ENCODE peak calls at places on chromosomes 16 and 17, in six cellular contexts. R is mammary epithelial cell, F is PC-3, T is H1, E is neural progenitor cell, I is fibroblast of lung. D is an unnamed sample.

GRCh38 chr16:63850979-63851378 is 1270.9 kb downstream of the CDH11 start:
- DNase-seq in E (no peak), I (no peak), F (no peak), T (no peak), R (no peak), D (no peak)

GRCh38 chr16:7316266-7316888 is 16.3 kb upstream of the RBFOX1 start:
- DNase-seq in R (no peak), I (no peak), F (no peak), E (no peak), T (no peak), D (no peak)

GRCh38 chr17:58324409-58325288 is 3.9 kb downstream of the TSPOAP1 start:
- DNase-seq in R (no peak), I (peak; percentile 46), T (no peak), E (peak; percentile 87), F (peak; percentile 56), D (no peak)

GRCh38 chr17:47204722-47205418 is 4.3 kb upstream of the MYL4 start:
- DNase-seq in I (peak; percentile 65), R (peak; percentile 41), F (peak; percentile 26), E (no peak), T (no peak), D (peak; percentile 55)

GRCh38 chr16:19885456-19886060 is 910 bp upstream of the GPRC5B start:
- DNase-seq in F (no peak), E (no peak), I (no peak), R (no peak), T (no peak), D (no peak)

GRCh38 chr16:22252317-22252716 is 44.9 kb upstream of the POLR3E start:
- DNase-seq in T (no peak), R (no peak), E (no peak), F (no peak), I (no peak), D (no peak)

GRCh38 chr17:2295575-2295974 is 8.0 kb downstream of the SMG6 start:
- DNase-seq in I (peak; percentile 30), F (no peak), R (peak; percentile 71), T (no peak), E (no peak), D (no peak)

GRCh38 chr16:84150926-84151325 is 5.8 kb downstream of the DNAAF1 start:
- DNase-seq in I (no peak), F (no peak), R (peak; percentile 35), T (no peak), E (no peak), D (no peak)

GRCh38 chr16:79272141-79272577 is 328.4 kb downstream of the MAF start:
- DNase-seq in T (no peak), I (no peak), E (no peak), R (no peak), F (no peak), D (no peak)

GRCh38 chr16:16004314-16004749 is 54.9 kb downstream of the ABCC1 start:
- DNase-seq in T (no peak), E (no peak), F (peak; percentile 65), I (peak; percentile 91), R (no peak), D (peak; percentile 88)

GRCh38 chr17:77675816-77676799 is 282.4 kb upstream of the TNRC6C start:
- DNase-seq in R (no peak), F (no peak), T (no peak), E (peak; percentile 68), I (peak; percentile 14), D (peak; percentile 8)

GRCh38 chr17:17036520-17036998 is 5.7 kb upstream of the MPRIP start:
- DNase-seq in I (peak; percentile 19), E (no peak), F (no peak), T (no peak), R (no peak), D (no peak)

GRCh38 chr17:12116143-12116542 is 95.5 kb downstream of the MAP2K4 start:
- DNase-seq in E (no peak), I (no peak), R (no peak), T (no peak), F (no peak), D (no peak)

GRCh38 chr17:57667461-57667923 is 77.6 kb downstream of the CCDC182 start:
- DNase-seq in E (no peak), T (no peak), F (no peak), R (no peak), I (no peak), D (no peak)

GRCh38 chr17:60327122-60327869 is 64.6 kb downstream of the USP32 start:
- DNase-seq in R (no peak), T (no peak), E (peak; percentile 70), I (no peak), F (no peak), D (no peak)

GRCh38 chr17:60899115-60899514 is 221.5 kb downstream of the BCAS3 start:
- DNase-seq in T (no peak), E (no peak), R (no peak), I (no peak), F (no peak), D (no peak)

GRCh38 chr17:13484020-13484419 is 117.7 kb downstream of the HS3ST3A1 start:
- DNase-seq in R (peak; percentile 16), E (no peak), F (no peak), I (peak; percentile 74), T (no peak), D (peak; percentile 67)

GRCh38 chr17:73017653-73018052 is 74.8 kb downstream of the SLC39A11 start:
- DNase-seq in I (peak; percentile 78), R (no peak), E (no peak), T (no peak), F (peak; percentile 37), D (peak; percentile 71)

GRCh38 chr17:31490991-31491793 is 99.7 kb downstream of the RAB11FIP4 start:
- DNase-seq in F (no peak), I (no peak), R (no peak), T (no peak), E (no peak), D (no peak)

GRCh38 chr16:66081967-66082366 is 284.5 kb upstream of the CDH5 start:
- DNase-seq in R (peak; percentile 91), T (peak; percentile 65), E (no peak), F (peak; percentile 94), I (peak; percentile 97), D (peak; percentile 96)

GRCh38 chr17:35537569-35538209 is at the start of gene SLFN12L:
- DNase-seq in F (no peak), I (no peak), T (no peak), E (no peak), R (no peak), D (no peak)

GRCh38 chr17:3004150-3004801 is 59.1 kb downstream of the OR1D5 start:
- DNase-seq in E (no peak), F (peak; percentile 97), R (peak; percentile 93), I (peak; percentile 95), T (no peak), D (peak; percentile 90)

GRCh38 chr16:9797306-9797705 is 384.9 kb downstream of the GRIN2A start:
- DNase-seq in T (no peak), R (peak; percentile 6), F (peak; percentile 74), E (no peak), I (peak; percentile 88), D (peak; percentile 82)

GRCh38 chr17:61167050-61167449 is 232.6 kb upstream of the TBX2 start:
- DNase-seq in I (no peak), E (no peak), T (no peak), R (no peak), F (no peak), D (no peak)

GRCh38 chr17:17445925-17446665 is 30.7 kb upstream of the MED9 start:
- DNase-seq in F (peak; percentile 99), T (no peak), E (no peak), I (peak; percentile 96), R (peak; percentile 82), D (peak; percentile 96)

GRCh38 chr17:74860999-74861553 is 1.4 kb upstream of the GRIN2C start:
- DNase-seq in F (no peak), E (peak; percentile 62), R (no peak), I (no peak), T (no peak), D (no peak)
- TF ChIP-seq EZH2 in F (peak; percentile 71), E (peak; percentile 93), R (peak; percentile 96), I (peak; percentile 87), T (peak; percentile 84), D (no peak)

GRCh38 chr17:64621772-64622171 is 40.3 kb downstream of the SMURF2 start:
- DNase-seq in F (no peak), T (no peak), R (no peak), E (no peak), I (no peak), D (no peak)
- H4K20me1 ChIP-seq in F (peaks cover 73% of the 10 kb centered on the region), T (peaks cover 2% of the 10 kb centered on the region), R (peaks cover 9% of the 10 kb centered on the region), E (peaks cover 25% of the 10 kb centered on the region), I (peaks cover 3% of the 10 kb centered on the region), D (peaks cover 84% of the 10 kb centered on the region)

DNA sequence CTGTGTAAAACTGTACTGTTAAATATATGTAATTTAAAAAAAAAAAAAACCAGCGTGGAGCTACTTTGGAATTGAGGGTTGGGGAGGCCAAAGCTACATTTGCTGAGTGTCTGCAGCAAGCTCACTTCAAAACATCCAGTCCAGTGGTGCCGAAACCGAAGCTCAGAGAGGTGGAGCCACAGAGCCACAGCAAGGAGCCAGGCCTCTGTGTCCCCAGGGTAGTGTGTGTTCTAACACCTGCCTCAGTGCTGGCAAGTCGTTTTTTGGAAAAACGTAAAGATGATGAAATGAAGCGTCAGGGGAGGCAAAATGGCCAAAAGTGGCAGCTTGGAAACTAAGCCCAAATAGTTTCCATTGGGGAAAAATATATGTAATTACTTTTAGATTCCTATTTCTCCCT is 36.1 kb upstream of the MRC2 start:
- DNase-seq in F (no peak), I (no peak), R (no peak), T (no peak), E (no peak), D (no peak)
- H3K27ac ChIP-seq in F (peak overlapping the region; percentile 27), I (no peak overlapping the region), R (no peak overlapping the region), T (no peak overlapping the region), E (no peak overlapping the region), D (no peak overlapping the region)

GRCh38 chr17:48647103-48647963 is 21.2 kb upstream of the HOXB9 start:
- DNase-seq in R (no peak), I (no peak), E (peak; percentile 45), F (no peak), T (no peak), D (no peak)

GRCh38 chr17:48647964-48648245 is 21.7 kb upstream of the HOXB9 start:
- DNase-seq in R (no peak), F (no peak), T (no peak), E (no peak), I (no peak), D (no peak)

GRCh38 chr17:48645639-48646182 is 19.6 kb upstream of the HOXB9 start:
- DNase-seq in F (no peak), T (no peak), E (no peak), R (no peak), I (no peak), D (no peak)

GRCh38 chr17:48644910-48645557 is 18.9 kb upstream of the HOXB9 start:
- DNase-seq in F (no peak), T (no peak), I (no peak), E (peak; percentile 1), R (no peak), D (no peak)

GRCh38 chr17:48646183-48647102 is 20.3 kb upstream of the HOXB9 start:
- DNase-seq in F (no peak), E (peak; percentile 42), T (no peak), I (no peak), R (no peak), D (no peak)
- TF ChIP-seq EZH2 in F (no peak), E (peak; percentile 95), T (peak; percentile 92), I (peak; percentile 64), R (no peak), D (peak; percentile 85)

GRCh38 chr17:50181601-50182345 is 16.0 kb downstream of the SGCA start:
- DNase-seq in E (no peak), F (no peak), R (peak; percentile 25), T (no peak), I (peak; percentile 77), D (peak; percentile 71)
- H4K20me1 ChIP-seq in E (no peaks in the 10 kb centered on the region), F (no peaks in the 10 kb centered on the region), R (no peaks in the 10 kb centered on the region), T (peaks cover 1% of the 10 kb centered on the region), I (peaks cover 1% of the 10 kb centered on the region), D (peaks cover 54% of the 10 kb centered on the region)